ENCODE peak calls at places on chromosomes 6 and 20, in eight cellular contexts. F is CD8-positive, alpha-beta T cell; N is AG04449; V is upper lobe of right lung; D is choroid plexus epithelial cell; O is AG09309; Q is HL-60; X is colonic mucosa. T is an unnamed sample.

GRCh38 chr6:129849456-129849855 is 11.7 kb downstream of the TMEM244 start:
- DNase-seq in F (no peak), N (no peak), V (no peak), D (peak; percentile 86), O (no peak), Q (no peak), X (no peak), T (no peak)

GRCh38 chr6:133128191-133128590 is 113.0 kb upstream of the EYA4 start:
- DNase-seq in F (no peak), N (no peak), V (no peak), D (no peak), O (no peak), Q (no peak), X (no peak), T (no peak)

GRCh38 chr6:4125933-4126864 is 9.2 kb downstream of the ECI2 start:
- DNase-seq in F (no peak), N (peak; percentile 72), V (no peak), D (peak; percentile 95), O (peak; percentile 72), Q (no peak), X (no peak), T (peak; percentile 74)

GRCh38 chr6:32186496-32186840 is 2.4 kb upstream of the AGER start:
- DNase-seq in F (no peak), N (no peak), V (no peak), D (no peak), O (no peak), Q (no peak), X (no peak), T (no peak)

GRCh38 chr20:23507346-23507745 is 16.4 kb downstream of the CST8 start:
- DNase-seq in F (no peak), N (no peak), V (no peak), D (no peak), O (no peak), Q (no peak), X (no peak), T (peak; percentile 2)

GRCh38 chr6:52369234-52369633 is 7.3 kb downstream of the PAQR8 start:
- DNase-seq in F (no peak), N (no peak), V (no peak), D (no peak), O (no peak), Q (no peak), X (no peak), T (no peak)

GRCh38 chr6:6699741-6700367 is 111.3 kb downstream of the LY86 start:
- DNase-seq in F (no peak), N (peak; percentile 80), V (no peak), D (peak; percentile 95), O (peak; percentile 84), Q (peak; percentile 97), X (peak; percentile 96), T (peak; percentile 92)

GRCh38 chr6:140138311-140138994 is 764.0 kb upstream of the CITED2 start:
- DNase-seq in F (no peak), N (no peak), V (no peak), D (peak; percentile 2), O (no peak), Q (no peak), X (no peak), T (no peak)

GRCh38 chr20:10253750-10254149 is 35.1 kb downstream of the SNAP25 start:
- DNase-seq in F (no peak), N (no peak), V (no peak), D (no peak), O (no peak), Q (no peak), X (no peak), T (no peak)

GRCh38 chr6:51314965-51315364 is 496.3 kb downstream of the TFAP2B start:
- DNase-seq in F (no peak), N (no peak), V (no peak), D (no peak), O (no peak), Q (no peak), X (no peak), T (no peak)

GRCh38 chr6:153216789-153217188 is 85.7 kb upstream of the RGS17 start:
- DNase-seq in F (no peak), N (no peak), V (no peak), D (no peak), O (no peak), Q (no peak), X (no peak), T (no peak)

GRCh38 chr6:25637946-25638345 is 14.1 kb upstream of the SCGN start:
- DNase-seq in F (no peak), N (no peak), V (no peak), D (no peak), O (no peak), Q (no peak), X (no peak), T (no peak)
- TF ChIP-seq CTCF in F (no peak), N (no peak), V (no peak), D (no peak), O (no peak), Q (no peak), X (no peak), T (no peak)

DNA sequence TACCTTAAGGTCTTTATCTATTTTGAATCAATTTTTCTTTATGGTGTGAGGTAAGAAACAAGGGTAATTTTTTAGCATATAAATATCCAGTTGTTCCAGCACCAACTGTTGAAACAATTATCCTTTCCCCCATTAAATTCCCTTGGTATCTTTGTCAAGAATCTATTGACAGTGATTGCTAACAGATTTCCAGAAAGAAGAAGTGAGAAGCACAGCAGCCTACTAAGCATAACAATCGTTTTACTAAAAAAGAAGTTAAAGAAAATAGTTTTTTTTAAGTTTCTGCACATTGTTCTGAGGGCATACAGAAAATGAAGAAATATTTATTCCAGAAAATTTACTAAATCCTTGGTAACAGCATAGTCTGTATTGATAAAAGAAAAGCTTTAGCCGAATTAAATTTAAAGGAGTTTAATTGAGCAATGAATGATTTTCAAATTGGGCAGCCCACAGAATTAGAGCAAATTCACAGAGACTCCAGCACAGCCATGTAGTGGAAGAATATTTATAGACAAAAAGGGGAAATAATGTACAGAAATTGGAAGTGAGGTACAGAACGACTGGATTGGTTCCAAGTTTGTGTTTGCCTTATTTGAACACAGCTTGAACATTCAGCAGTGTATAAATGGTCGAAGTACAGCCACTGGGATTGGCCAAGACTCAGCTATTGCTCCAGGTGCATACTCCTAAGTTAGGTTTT is 97.9 kb upstream of the UST start:
- DNase-seq in F (no peak), N (no peak), V (no peak), D (no peak), O (no peak), Q (peak; percentile 3), X (no peak), T (no peak)
- TF ChIP-seq CTCF in F (no peak), N (no peak), V (no peak), D (no peak), O (no peak), Q (no peak), X (no peak), T (no peak)

DNA sequence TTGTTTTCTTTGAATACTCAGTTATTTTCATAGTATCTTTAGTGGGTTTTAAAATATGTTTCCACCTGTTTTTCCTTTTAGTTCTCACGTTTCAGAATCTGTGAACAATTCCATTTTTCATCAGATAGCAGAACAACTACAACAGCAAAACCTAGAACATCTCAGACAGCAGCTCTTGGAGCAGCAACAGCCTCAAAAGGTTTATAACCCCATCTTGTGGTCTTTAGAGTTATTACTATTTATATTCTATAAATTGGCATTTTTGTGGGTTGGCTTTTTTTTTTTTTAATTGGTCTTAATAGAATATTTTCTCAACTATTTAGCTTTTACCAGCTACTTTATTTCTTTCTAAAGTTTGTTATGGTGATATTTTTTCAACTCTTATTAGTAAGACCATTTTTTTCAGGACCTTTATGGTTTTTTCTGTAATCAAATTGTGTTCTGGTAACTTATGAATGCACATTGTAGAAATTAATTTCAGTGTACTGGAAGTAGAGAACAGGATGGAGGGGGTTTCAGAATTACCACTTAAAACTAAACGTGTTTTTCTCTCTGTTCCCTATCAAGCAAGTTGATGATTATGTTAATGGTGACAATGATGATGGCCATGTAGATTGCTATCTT is 72.2 kb downstream of the SCAF8 start:
- DNase-seq in F (no peak), N (no peak), V (no peak), D (peak; percentile 86), O (peak; percentile 13), Q (peak; percentile 4), X (no peak), T (peak; percentile 23)
- TF ChIP-seq CTCF in F (peak; percentile 63), N (peak; percentile 19), V (peak; percentile 53), D (peak; percentile 67), O (peak; percentile 46), Q (no peak), X (no peak), T (peak; percentile 43)

GRCh38 chr6:8131265-8131897 is 29.0 kb upstream of the EEF1E1 start:
- DNase-seq in F (peak; percentile 29), N (no peak), V (no peak), D (peak; percentile 84), O (peak; percentile 14), Q (peak; percentile 45), X (peak; percentile 45), T (peak; percentile 18)
- TF ChIP-seq CTCF in F (peak; percentile 30), N (peak; percentile 64), V (peak; percentile 54), D (peak; percentile 83), O (peak; percentile 70), Q (peak; percentile 13), X (peak; percentile 37), T (peak; percentile 65)

GRCh38 chr6:157595768-157596167 is 214.8 kb downstream of the ZDHHC14 start:
- DNase-seq in F (no peak), N (no peak), V (no peak), D (no peak), O (no peak), Q (no peak), X (no peak), T (no peak)
- TF ChIP-seq CTCF in F (no peak), N (no peak), V (no peak), D (peak; percentile 11), O (peak; percentile 10), Q (no peak), X (no peak), T (no peak)

GRCh38 chr6:47251396-47251795 is 58.3 kb downstream of the TNFRSF21 start:
- DNase-seq in F (no peak), N (no peak), V (no peak), D (no peak), O (no peak), Q (no peak), X (no peak), T (no peak)
- TF ChIP-seq CTCF in F (no peak), N (no peak), V (no peak), D (no peak), O (no peak), Q (no peak), X (no peak), T (no peak)

GRCh38 chr6:85017352-85017751 is 253.0 kb upstream of the TBX18 start:
- DNase-seq in F (no peak), N (no peak), V (no peak), D (no peak), O (no peak), Q (no peak), X (no peak), T (no peak)

DNA sequence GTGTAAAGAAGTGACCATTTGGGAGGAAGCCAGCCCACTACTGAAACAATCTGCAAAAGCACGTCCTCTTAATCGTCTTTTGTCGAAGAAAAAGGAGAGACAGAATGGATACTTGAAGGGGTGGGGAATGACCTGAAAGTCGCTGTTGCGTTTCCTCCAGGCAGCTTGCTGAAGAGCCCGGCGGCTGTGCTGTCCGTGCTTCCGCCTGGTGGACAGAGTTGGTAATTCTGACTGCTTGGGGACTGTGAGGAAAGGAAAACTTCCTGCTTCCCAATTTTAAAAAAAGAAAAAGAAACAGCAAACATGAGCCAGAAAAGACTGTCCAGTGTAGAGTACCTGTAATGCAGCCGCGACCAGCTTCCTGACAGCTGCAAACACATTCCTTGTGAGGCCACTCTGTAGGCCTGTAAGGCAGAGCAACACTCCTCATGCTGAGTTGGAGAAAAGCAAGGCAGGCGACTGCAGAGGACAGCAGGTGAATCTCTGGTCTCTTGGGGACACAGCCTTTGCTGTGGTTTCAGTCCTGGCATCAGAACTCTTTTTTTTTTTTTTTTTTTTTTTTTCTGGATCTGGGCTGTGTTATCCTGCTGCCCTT is 251.1 kb upstream of the TBX18 start:
- DNase-seq in F (no peak), N (no peak), V (peak; percentile 69), D (peak; percentile 89), O (no peak), Q (peak; percentile 48), X (peak; percentile 34), T (peak; percentile 24)
- TF ChIP-seq CTCF in F (no peak), N (peak; percentile 78), V (peak; percentile 63), D (peak; percentile 98), O (peak; percentile 72), Q (peak; percentile 34), X (peak; percentile 33), T (peak; percentile 91)